ENCODE peak calls at places on chromosomes 11 and 22, in six cellular contexts. D is mesendoderm, U is Panc1, L is fibroblast of lung, A is upper lobe of right lung, T is adrenal gland. W is an unnamed sample. For H3K4me1, the result is how much of the 10 kb centered on the place peaks cover.

GRCh38 chr11:27388869-27389268 is 25.9 kb upstream of the CCDC34 start:
- DNase-seq in T (no peak), A (no peak), L (peak), D (no peak), U (no peak), W (no peak)

GRCh38 chr22:34866081-34866480 is 199.9 kb upstream of the ISX start:
- DNase-seq in T (no peak), U (no peak), A (no peak), L (no peak), D (no peak), W (no peak)

GRCh38 chr11:17521106-17521900 is 22.9 kb downstream of the USH1C start:
- DNase-seq in T (no peak), D (no peak), L (no peak), A (no peak), U (no peak), W (no peak)

GRCh38 chr11:27108809-27109208 is 68.2 kb downstream of the BBOX1 start:
- DNase-seq in D (no peak), T (no peak), U (no peak), A (no peak), L (no peak), W (no peak)

GRCh38 chr22:39562839-39563489 is 7.6 kb upstream of the CACNA1I start:
- DNase-seq in U (no peak), T (no peak), D (no peak), A (no peak), L (no peak), W (no peak)

GRCh38 chr11:44277097-44278090 is 32.5 kb downstream of the ALX4 start:
- DNase-seq in T (no peak), A (peak), U (no peak), D (no peak), L (no peak), W (no peak)

GRCh38 chr22:24383061-24383460 is 44.3 kb upstream of the ADORA2A start:
- DNase-seq in A (no peak), T (no peak), D (no peak), L (no peak), U (no peak), W (no peak)

GRCh38 chr11:132962026-132962425 is 570.3 kb downstream of the OPCML start:
- DNase-seq in D (no peak), L (peak), T (no peak), U (no peak), A (no peak), W (no peak)

GRCh38 chr11:62132188-62132587 is 8.4 kb downstream of the INCENP start:
- DNase-seq in D (no peak), A (no peak), U (no peak), L (no peak), T (peak), W (no peak)

GRCh38 chr11:56842829-56843794 is 94.6 kb upstream of the OR9G4 start:
- DNase-seq in A (no peak), L (no peak), D (no peak), U (no peak), T (no peak), W (no peak)

GRCh38 chr11:86660011-86660595 is 12.3 kb downstream of the ME3 start:
- DNase-seq in L (peak), A (no peak), T (no peak), D (no peak), U (no peak), W (no peak)

GRCh38 chr11:126414615-126415014 is 59.1 kb downstream of the ST3GAL4 start:
- DNase-seq in U (no peak), L (no peak), A (no peak), T (no peak), D (no peak), W (no peak)

GRCh38 chr11:107496011-107496410 is 38.4 kb upstream of the CWF19L2 start:
- DNase-seq in U (no peak), L (peak), A (no peak), D (no peak), T (no peak), W (no peak)

GRCh38 chr11:36026315-36026968 is 82.6 kb downstream of the LDLRAD3 start:
- DNase-seq in D (peak), L (no peak), A (no peak), T (no peak), U (no peak), W (no peak)

GRCh38 chr22:21855715-21856114 is 11.7 kb downstream of the MAPK1 start:
- DNase-seq in L (no peak), U (no peak), D (peak), A (no peak), T (no peak), W (no peak)

GRCh38 chr11:123247498-123247799 is 52.4 kb upstream of the CLMP start:
- DNase-seq in A (no peak), U (no peak), L (no peak), D (no peak), T (no peak), W (no peak)

GRCh38 chr11:123193742-123194141 is 1.3 kb downstream of the CLMP start:
- DNase-seq in T (no peak), A (no peak), L (no peak), U (no peak), D (peak), W (no peak)

GRCh38 chr22:41826430-41827383 is 6.2 kb upstream of the SREBF2 start:
- DNase-seq in U (no peak), D (no peak), A (no peak), T (peak), L (no peak), W (no peak)

GRCh38 chr11:90476442-90477007 is 253.7 kb upstream of the CHORDC1 start:
- DNase-seq in D (peak), T (peak), U (no peak), L (peak), A (no peak), W (no peak)

GRCh38 chr11:2275334-2276279 is 5.2 kb upstream of the ASCL2 start:
- DNase-seq in A (peak), L (no peak), U (no peak), D (no peak), T (no peak), W (no peak)

GRCh38 chr22:26122920-26123468 is 46.3 kb upstream of the SEZ6L start:
- DNase-seq in A (no peak), U (no peak), D (no peak), T (no peak), L (no peak), W (no peak)

GRCh38 chr11:18408558-18409242 is 3.4 kb upstream of the LDHC start:
- DNase-seq in D (no peak), A (no peak), L (no peak), T (no peak), U (no peak), W (no peak)

GRCh38 chr22:42321908-42322561 is 51.6 kb upstream of the TCF20 start:
- DNase-seq in D (no peak), L (no peak), U (no peak), A (no peak), T (no peak), W (no peak)

GRCh38 chr11:133835258-133836075 is 9.8 kb downstream of the SPATA19 start:
- DNase-seq in D (peak), T (peak), A (no peak), L (peak), U (peak), W (peak)

GRCh38 chr22:40204331-40205116 is 26.8 kb downstream of the TNRC6B start:
- DNase-seq in A (no peak), L (peak), D (no peak), U (no peak), T (peak), W (no peak)

GRCh38 chr11:3136542-3137455 is 28.3 kb downstream of the OSBPL5 start:
- DNase-seq in U (no peak), A (peak), T (no peak), D (no peak), L (no peak), W (no peak)

GRCh38 chr11:117495357-117495756 is 167.7 kb downstream of the CEP164 start:
- DNase-seq in L (no peak), D (no peak), U (no peak), T (no peak), A (no peak), W (no peak)

GRCh38 chr11:89625171-89625570 is 84.9 kb upstream of the TRIM77 start:
- DNase-seq in L (no peak), T (no peak), U (no peak), A (no peak), D (no peak), W (no peak)

GRCh38 chr11:74069146-74070046 is 60.5 kb upstream of the UCP3 start:
- DNase-seq in T (no peak), L (peak), D (no peak), U (no peak), A (no peak), W (no peak)

GRCh38 chr22:36026741-36027140 is 1.9 kb downstream of the RBFOX2 start:
- DNase-seq in U (no peak), A (no peak), L (peak), D (peak), T (no peak), W (no peak)

GRCh38 chr11:124900464-124900863 is 2.8 kb upstream of the ROBO4 start:
- DNase-seq in T (peak), U (no peak), D (peak), A (no peak), L (peak), W (no peak)
- H3K27ac ChIP-seq in T (no peak), U (no peak), D (no peak), A (peak), L (peak), W (no peak)

GRCh38 chr11:68816917-68817419 is 24.7 kb downstream of the CPT1A start:
- DNase-seq in U (no peak), L (no peak), A (no peak), T (no peak), D (no peak), W (no peak)

GRCh38 chr11:68812526-68812925 is 29.2 kb downstream of the CPT1A start:
- DNase-seq in L (no peak), D (no peak), U (no peak), A (no peak), T (no peak), W (no peak)

GRCh38 chr11:68810164-68810563 is 31.6 kb downstream of the CPT1A start:
- DNase-seq in U (no peak), T (peak), D (no peak), L (no peak), A (no peak), W (no peak)

GRCh38 chr11:68816251-68816776 is 25.4 kb downstream of the CPT1A start:
- DNase-seq in L (no peak), D (no peak), T (no peak), U (no peak), A (no peak), W (no peak)

GRCh38 chr11:68813778-68814177 is 27.9 kb downstream of the CPT1A start:
- DNase-seq in U (no peak), L (no peak), A (no peak), T (no peak), D (no peak), W (no peak)
- H3K4me1 ChIP-seq in U (under half), L (under half), A (under half), T (under half), D (under half), W (under half)

GRCh38 chr11:104078995-104079394 is 42.6 kb downstream of the DDI1 start:
- DNase-seq in L (no peak), T (no peak), D (no peak), A (no peak), U (no peak), W (no peak)
- H3K27ac ChIP-seq in L (no peak), T (no peak), D (no peak), A (no peak), U (no peak), W (no peak)

GRCh38 chr22:22893077-22893805 is 5.6 kb downstream of the IGLL5 start:
- DNase-seq in A (peak), U (no peak), D (no peak), T (no peak), L (no peak), W (no peak)

GRCh38 chr22:22895776-22896445 is 8.3 kb downstream of the IGLL5 start:
- DNase-seq in L (no peak), T (no peak), A (peak), U (no peak), D (no peak), W (no peak)

GRCh38 chr22:22896601-22897000 is 9.0 kb downstream of the IGLL5 start:
- DNase-seq in T (no peak), A (no peak), D (no peak), L (no peak), U (no peak), W (no peak)

GRCh38 chr22:22893891-22894739 is 6.5 kb downstream of the IGLL5 start:
- DNase-seq in D (no peak), U (no peak), L (no peak), T (no peak), A (peak), W (no peak)

DNA sequence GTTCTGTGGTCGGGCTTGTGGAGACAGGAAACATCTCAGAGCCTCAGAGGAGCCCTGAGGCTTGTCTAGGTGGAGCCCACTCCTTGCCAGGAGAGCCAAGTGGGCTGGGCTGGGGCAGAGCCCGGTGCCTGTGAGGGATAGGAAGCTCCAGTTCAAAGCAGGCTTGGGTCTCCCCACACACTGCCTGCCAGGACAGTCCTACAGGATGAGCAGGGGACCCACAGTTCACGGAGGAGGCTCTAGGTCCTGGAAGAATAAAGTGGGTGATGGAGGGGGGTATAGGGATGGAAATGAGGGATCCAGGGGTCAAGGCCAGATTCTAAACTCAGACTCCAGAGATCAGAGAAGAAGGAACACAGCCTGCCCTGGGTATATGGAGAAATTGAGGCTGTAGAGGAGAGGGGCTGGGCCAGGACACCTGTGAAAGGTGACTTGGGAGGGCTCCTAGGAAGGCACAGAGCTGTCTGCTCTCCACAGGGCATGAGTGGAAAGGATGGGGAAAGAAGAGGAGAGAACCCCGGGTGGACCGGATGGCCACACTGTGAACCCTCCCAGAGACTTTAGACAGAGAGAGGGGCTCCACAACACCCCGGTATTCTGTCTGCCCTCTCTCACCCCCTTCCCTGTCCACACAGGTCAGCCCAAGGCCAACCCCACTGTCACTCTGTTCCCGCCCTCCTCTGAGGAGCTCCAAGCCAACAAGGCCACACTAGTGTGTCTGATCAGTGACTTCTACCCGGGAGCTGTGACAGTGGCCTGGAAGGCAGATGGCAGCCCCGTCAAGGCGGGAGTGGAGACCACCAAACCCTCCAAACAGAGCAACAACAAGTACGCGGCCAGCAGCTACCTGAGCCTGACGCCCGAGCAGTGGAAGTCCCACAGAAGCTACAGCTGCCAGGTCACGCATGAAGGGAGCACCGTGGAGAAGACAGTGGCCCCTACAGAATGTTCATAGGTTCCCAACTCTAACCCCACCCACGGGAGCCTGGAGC is 7.4 kb downstream of the IGLL5 start:
- DNase-seq in U (no peak), T (no peak), L (no peak), A (peak), D (no peak), W (no peak)
- H3K4me1 ChIP-seq in U (under half), T (under half), L (under half), A (under half), D (under half), W (under half)

GRCh38 chr22:29798318-29798717 is 31.1 kb downstream of the UQCR10 start:
- DNase-seq in T (no peak), U (no peak), D (no peak), A (no peak), L (no peak), W (no peak)

GRCh38 chr22:29798801-29799200 is 31.6 kb downstream of the UQCR10 start:
- DNase-seq in A (no peak), D (no peak), U (no peak), T (peak), L (no peak), W (no peak)

GRCh38 chr22:29797351-29797750 is 30.2 kb downstream of the UQCR10 start:
- DNase-seq in A (no peak), U (no peak), L (no peak), T (no peak), D (no peak), W (no peak)

GRCh38 chr22:29801153-29801552 is 34.0 kb downstream of the UQCR10 start:
- DNase-seq in T (no peak), L (no peak), A (no peak), U (no peak), D (peak), W (no peak)

DNA sequence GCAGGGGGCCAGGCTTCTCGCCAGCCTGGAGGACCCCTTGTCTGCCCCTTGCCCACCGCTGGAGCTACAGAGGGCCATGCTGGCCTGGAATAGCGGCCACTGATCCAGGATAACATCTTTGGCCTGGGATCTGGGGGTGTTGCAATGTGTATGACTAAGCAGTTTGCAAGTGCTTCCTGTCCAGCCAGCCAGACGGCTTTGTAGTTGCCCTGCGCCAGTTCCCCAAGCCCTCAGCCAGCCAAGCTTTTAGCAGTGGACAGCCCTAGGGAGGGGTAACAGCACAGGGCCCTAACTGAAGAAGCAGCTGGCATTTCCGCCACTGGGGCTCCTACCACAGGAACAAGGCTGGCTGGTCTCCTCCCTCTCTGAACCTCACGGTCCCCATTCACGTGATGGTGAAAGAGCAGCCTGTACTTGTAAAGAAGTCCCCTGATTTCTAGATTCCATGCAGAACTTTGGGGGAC is 32.1 kb downstream of the UQCR10 start:
- DNase-seq in A (peak), U (no peak), L (peak), T (peak), D (no peak), W (no peak)
- H3K27ac ChIP-seq in A (peak), U (no peak), L (peak), T (peak), D (no peak), W (no peak)

DNA sequence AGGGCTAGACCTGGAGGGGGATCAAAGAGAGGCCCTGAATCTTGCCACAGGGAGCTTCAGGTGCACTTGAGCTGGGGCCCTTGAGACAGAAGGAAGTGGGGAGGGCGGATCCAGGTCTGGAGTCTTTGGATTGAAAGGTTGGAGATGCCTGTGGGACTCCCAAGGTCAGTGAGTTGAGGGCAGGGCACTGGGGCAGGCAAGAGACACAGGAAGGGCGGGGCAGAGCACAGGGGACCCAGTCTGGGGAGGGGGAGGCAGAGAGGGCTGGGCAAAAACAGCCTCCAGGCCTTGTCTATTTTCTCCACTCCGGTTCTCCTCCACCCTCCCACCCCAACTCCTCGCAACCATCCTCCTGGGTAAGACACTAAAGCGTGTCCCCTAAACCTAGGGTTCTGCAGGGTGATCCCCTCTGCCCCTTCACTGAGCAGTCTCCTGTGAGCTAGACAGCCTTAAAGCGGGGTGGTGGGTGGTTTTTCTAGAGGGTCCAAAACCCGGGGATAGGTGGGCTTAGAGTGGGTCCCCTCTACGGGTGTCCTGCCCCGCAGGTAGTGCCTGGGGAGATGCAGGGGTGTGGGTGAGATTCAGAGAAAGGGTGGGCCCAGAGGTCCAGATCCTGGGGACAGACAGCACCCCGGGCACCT is 38.6 kb upstream of the CELSR1 start:
- DNase-seq in T (no peak), D (peak), U (no peak), L (no peak), A (peak), W (no peak)
- H3K4me1 ChIP-seq in T (under half), D (under half), U (under half), L (under half), A (under half), W (under half)

DNA sequence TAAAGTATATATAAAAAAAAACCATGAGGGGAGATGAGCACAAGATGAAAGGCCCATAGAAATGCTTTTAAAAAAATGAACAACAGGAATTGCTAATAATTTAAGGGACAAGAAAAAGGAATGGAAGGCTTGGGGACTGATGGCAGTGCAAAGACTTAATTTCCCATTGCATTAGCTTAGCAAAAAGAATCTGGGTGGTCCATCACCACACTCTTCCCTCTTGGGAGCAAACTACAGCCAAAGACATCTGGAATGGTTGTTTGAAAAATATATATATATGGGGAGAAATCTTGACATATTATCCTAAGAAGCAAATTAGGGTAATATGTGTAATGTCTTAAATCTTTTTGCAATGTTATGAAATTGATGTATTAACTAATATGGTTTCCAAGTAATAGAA is 727.1 kb downstream of the METTL15 start:
- DNase-seq in U (no peak), D (no peak), A (no peak), L (no peak), T (no peak), W (no peak)
- H3K27ac ChIP-seq in U (no peak), D (no peak), A (no peak), L (peak), T (no peak), W (no peak)